ENCODE peak calls at places on chromosomes 7 and 10, in ten cellular contexts. B is left ventricle myocardium inferior, Q is body of pancreas, R is psoas muscle, V is OCI-LY7, M is astrocyte of the spinal cord, K is hepatocyte, J is WTC11, Y is AG04450, D is PC-9. W is an unnamed sample.

GRCh38 chr7:44738031-44738730 is 10.5 kb upstream of the ZMIZ2 start:
- DNase-seq in B (no peak), Y (no peak), K (no peak), Q (no peak), J (no peak), V (no peak), D (no peak), M (peak), R (no peak), W (no peak)

GRCh38 chr10:34492081-34492480 is 323.0 kb downstream of the PARD3 start:
- DNase-seq in M (no peak), D (no peak), V (no peak), Y (no peak), R (no peak), B (no peak), Q (no peak), J (no peak), K (no peak), W (no peak)

GRCh38 chr10:25061711-25062455 is 45.5 kb downstream of the THNSL1 start:
- DNase-seq in J (no peak), R (no peak), K (peak), M (peak), Q (no peak), D (no peak), V (no peak), B (no peak), Y (no peak), W (no peak)

GRCh38 chr7:105213619-105214018 is 175.1 kb downstream of the SRPK2 start:
- DNase-seq in D (no peak), M (no peak), J (no peak), B (no peak), K (no peak), V (no peak), Q (no peak), Y (no peak), R (no peak), W (no peak)

GRCh38 chr10:31578951-31579350 is 259.9 kb downstream of the ZEB1 start:
- DNase-seq in V (no peak), J (no peak), M (no peak), Y (no peak), D (no peak), R (no peak), K (no peak), Q (no peak), B (no peak), W (no peak)

GRCh38 chr7:77327932-77328628 is 88.1 kb downstream of the GSAP start:
- DNase-seq in J (no peak), D (no peak), Y (no peak), M (no peak), Q (no peak), R (no peak), B (peak), K (no peak), V (no peak), W (no peak)

GRCh38 chr10:80633910-80634309 is 96.2 kb downstream of the SH2D4B start:
- DNase-seq in K (no peak), Q (no peak), Y (no peak), R (no peak), B (no peak), M (no peak), D (no peak), V (no peak), J (no peak), W (no peak)

GRCh38 chr10:81251457-81252115 is 623.4 kb upstream of the NRG3 start:
- DNase-seq in K (peak), V (no peak), M (no peak), Q (no peak), D (no peak), Y (no peak), R (no peak), J (peak), B (no peak), W (no peak)

GRCh38 chr7:16916111-16916639 is 34.4 kb upstream of the AGR3 start:
- DNase-seq in M (peak), D (peak), Y (peak), V (no peak), K (peak), J (no peak), Q (no peak), R (no peak), B (no peak), W (no peak)

GRCh38 chr7:8035647-8036518 is 67.3 kb downstream of the GLCCI1 start:
- DNase-seq in Q (no peak), R (no peak), V (peak), K (peak), D (no peak), B (no peak), Y (peak), J (no peak), M (peak), W (no peak)

GRCh38 chr10:32253821-32254220 is 93.1 kb downstream of the EPC1 start:
- DNase-seq in Q (no peak), V (no peak), R (no peak), M (no peak), B (no peak), K (no peak), J (no peak), D (no peak), Y (no peak), W (no peak)

GRCh38 chr7:36568437-36568818 is 155.9 kb downstream of the AOAH start:
- DNase-seq in K (no peak), B (no peak), D (no peak), Y (no peak), M (no peak), Q (no peak), R (no peak), J (no peak), V (no peak), W (no peak)

GRCh38 chr7:4661871-4662270 is 20.2 kb upstream of the FOXK1 start:
- DNase-seq in J (no peak), Y (no peak), Q (peak), R (peak), K (no peak), V (no peak), D (no peak), M (peak), B (no peak), W (no peak)

GRCh38 chr10:86373251-86373650 is 6.7 kb upstream of the GRID1 start:
- DNase-seq in B (no peak), J (peak), Y (no peak), M (no peak), R (no peak), V (no peak), K (no peak), D (no peak), Q (no peak), W (no peak)

GRCh38 chr10:89478085-89478738 is 57.2 kb downstream of the SLC16A12 start:
- DNase-seq in Q (no peak), D (peak), K (peak), V (peak), J (peak), M (peak), B (no peak), Y (no peak), R (no peak), W (no peak)

GRCh38 chr7:127943541-127944521 is 87.4 kb downstream of the LRRC4 start:
- DNase-seq in R (no peak), M (peak), K (peak), V (no peak), D (no peak), J (no peak), Q (peak), B (no peak), Y (no peak), W (peak)

GRCh38 chr10:46285300-46285699 is 1.5 kb upstream of the ANTXRL start:
- DNase-seq in M (no peak), R (no peak), J (no peak), D (no peak), Y (no peak), V (no peak), K (no peak), Q (no peak), B (no peak), W (no peak)

GRCh38 chr7:114422478-114423217 is 8.0 kb downstream of the FOXP2 start:
- DNase-seq in K (no peak), Y (no peak), J (no peak), D (no peak), R (no peak), B (no peak), Q (no peak), M (no peak), V (no peak), W (no peak)

GRCh38 chr7:522071-522937 is 2.7 kb upstream of the PDGFA start:
- DNase-seq in J (peak), Q (peak), R (no peak), D (peak), Y (no peak), M (peak), K (peak), B (peak), V (no peak), W (no peak)

GRCh38 chr7:106867641-106868351 is 2.7 kb downstream of the PIK3CG start:
- DNase-seq in K (no peak), M (no peak), D (no peak), Q (no peak), Y (no peak), R (peak), J (no peak), B (no peak), V (no peak), W (no peak)

GRCh38 chr7:116671681-116672595 is at the start of gene MET:
- DNase-seq in B (peak), R (peak), V (no peak), K (peak), M (peak), J (peak), D (peak), Q (peak), Y (peak), W (peak)

GRCh38 chr10:6537704-6538103 is 42.4 kb downstream of the PRKCQ start:
- DNase-seq in K (no peak), B (peak), R (no peak), J (no peak), M (no peak), V (no peak), Y (no peak), Q (no peak), D (no peak), W (no peak)

GRCh38 chr10:62618576-62619408 is 185.7 kb upstream of the ADO start:
- DNase-seq in Y (no peak), Q (no peak), B (no peak), K (peak), M (peak), D (no peak), V (peak), R (no peak), J (no peak), W (no peak)

GRCh38 chr10:63703740-63704345 is 182.6 kb downstream of the REEP3 start:
- DNase-seq in D (no peak), Q (peak), R (no peak), M (no peak), B (no peak), Y (no peak), K (no peak), V (no peak), J (no peak), W (no peak)

GRCh38 chr7:108236681-108237415 is 106.7 kb upstream of the LAMB4 start:
- DNase-seq in R (no peak), J (no peak), M (no peak), V (no peak), Y (no peak), K (peak), Q (peak), D (no peak), B (no peak), W (no peak)

GRCh38 chr7:30139836-30140384 is 5.1 kb downstream of the MTURN start:
- DNase-seq in Y (no peak), M (no peak), V (no peak), B (no peak), K (no peak), Q (no peak), R (no peak), J (no peak), D (no peak), W (no peak)
- TF ChIP-seq CTCF in Y (no peak), M (no peak), V (no peak), B (no peak), K (no peak), Q (no peak), R (no peak), J (no peak), D (no peak), W (no peak)

GRCh38 chr10:16518822-16519221 is 2.9 kb downstream of the C1QL3 start:
- DNase-seq in M (no peak), D (no peak), J (no peak), Y (no peak), K (no peak), R (no peak), V (no peak), B (no peak), Q (no peak), W (no peak)

GRCh38 chr10:16519250-16519907 is 2.3 kb downstream of the C1QL3 start:
- DNase-seq in B (no peak), V (no peak), Q (no peak), J (peak), R (no peak), D (no peak), M (no peak), K (no peak), Y (no peak), W (no peak)

GRCh38 chr10:16521311-16522016 is at the start of gene C1QL3:
- DNase-seq in B (no peak), J (peak), M (peak), K (peak), V (no peak), Q (peak), Y (no peak), R (no peak), D (no peak), W (peak)

GRCh38 chr10:16519908-16520861 is 1.5 kb downstream of the C1QL3 start:
- DNase-seq in Y (no peak), K (peak), V (no peak), J (peak), D (no peak), M (no peak), R (no peak), B (no peak), Q (no peak), W (no peak)

DNA sequence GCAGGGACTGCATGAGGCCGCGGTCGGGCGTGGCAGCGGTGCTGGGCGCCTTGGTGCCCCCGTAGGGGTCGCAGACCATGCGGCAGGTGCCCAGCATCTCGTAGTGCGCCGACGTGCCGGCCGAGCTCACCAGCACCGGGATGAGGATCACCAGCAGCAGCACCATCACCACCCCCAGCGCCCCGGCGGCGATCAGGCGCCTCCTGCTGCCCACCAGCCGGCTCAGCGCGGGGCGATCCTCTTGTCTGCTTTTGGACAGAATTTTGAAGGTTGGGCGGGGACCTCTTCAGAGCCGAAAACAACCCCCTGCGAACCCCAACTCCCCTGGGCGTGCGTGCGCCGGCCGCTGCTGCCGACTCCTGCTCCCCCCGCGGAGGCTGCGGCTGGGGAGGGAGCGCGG is 779 bp downstream of the C1QL3 start:
- DNase-seq in V (no peak), Q (peak), Y (no peak), D (no peak), J (peak), K (peak), M (no peak), B (peak), R (no peak), W (peak)
- TF ChIP-seq CTCF in V (no peak), Q (no peak), Y (peak), D (no peak), J (no peak), K (peak), M (peak), B (peak), R (no peak), W (no peak)

DNA sequence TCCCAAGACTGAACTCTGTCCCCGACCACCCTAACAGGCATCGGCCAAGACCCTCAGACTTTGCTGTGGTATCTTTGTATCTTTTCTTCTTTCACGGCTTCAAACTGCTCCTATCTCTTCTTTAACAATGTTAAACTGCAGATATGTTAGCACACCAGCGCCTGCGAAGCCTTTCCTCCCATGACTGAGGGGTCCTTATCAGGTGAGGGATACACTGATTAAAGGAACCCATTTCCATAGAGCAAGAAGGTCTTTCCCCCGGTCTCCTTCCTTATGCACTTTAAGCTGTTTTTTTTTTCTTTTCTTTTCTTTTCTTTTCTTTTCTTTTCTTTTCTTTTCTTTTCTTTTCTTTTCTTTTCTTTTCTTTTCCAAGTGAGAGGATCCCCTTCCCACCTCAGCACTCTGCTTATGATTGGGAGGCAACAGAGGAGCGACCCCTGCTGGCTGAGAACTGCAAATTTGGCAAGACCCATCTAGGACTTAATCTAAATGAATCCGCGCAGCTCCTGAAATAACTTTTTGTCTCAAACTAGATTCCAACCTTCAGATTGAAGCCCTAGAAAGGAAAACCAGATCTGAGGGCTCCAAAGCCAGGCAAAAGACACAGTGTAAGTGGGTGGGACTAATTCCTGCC is 109.9 kb downstream of the ITGB8 start:
- DNase-seq in R (no peak), Q (peak), Y (peak), K (peak), M (peak), D (no peak), B (no peak), V (peak), J (peak), W (peak)
- TF ChIP-seq CTCF in R (no peak), Q (peak), Y (peak), K (peak), M (peak), D (peak), B (peak), V (peak), J (peak), W (peak)

DNA sequence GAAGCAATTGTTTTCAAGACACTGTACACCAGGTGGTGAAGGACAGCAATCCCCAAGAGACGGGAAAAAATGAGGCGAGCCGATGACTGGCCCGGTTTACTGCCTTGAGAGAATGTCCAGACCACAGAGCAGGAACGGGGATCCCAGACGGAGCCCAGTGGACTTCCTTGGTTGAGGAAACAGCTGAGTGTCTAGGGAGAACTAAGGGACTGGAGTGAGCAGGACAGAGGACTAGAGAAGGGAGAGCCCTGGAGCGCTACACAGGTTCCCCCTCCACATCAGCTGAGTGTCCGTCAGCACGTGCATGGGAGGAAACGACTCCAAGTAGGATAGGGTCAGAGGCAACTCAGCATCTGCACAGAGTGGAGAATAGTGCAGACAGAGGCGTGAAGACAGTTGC is 7.1 kb upstream of the WDR86 start:
- DNase-seq in R (no peak), B (no peak), J (no peak), D (no peak), M (no peak), K (peak), Y (no peak), V (no peak), Q (no peak), W (no peak)
- TF ChIP-seq CTCF in R (no peak), B (no peak), J (no peak), D (no peak), M (no peak), K (no peak), Y (no peak), V (no peak), Q (no peak), W (no peak)

DNA sequence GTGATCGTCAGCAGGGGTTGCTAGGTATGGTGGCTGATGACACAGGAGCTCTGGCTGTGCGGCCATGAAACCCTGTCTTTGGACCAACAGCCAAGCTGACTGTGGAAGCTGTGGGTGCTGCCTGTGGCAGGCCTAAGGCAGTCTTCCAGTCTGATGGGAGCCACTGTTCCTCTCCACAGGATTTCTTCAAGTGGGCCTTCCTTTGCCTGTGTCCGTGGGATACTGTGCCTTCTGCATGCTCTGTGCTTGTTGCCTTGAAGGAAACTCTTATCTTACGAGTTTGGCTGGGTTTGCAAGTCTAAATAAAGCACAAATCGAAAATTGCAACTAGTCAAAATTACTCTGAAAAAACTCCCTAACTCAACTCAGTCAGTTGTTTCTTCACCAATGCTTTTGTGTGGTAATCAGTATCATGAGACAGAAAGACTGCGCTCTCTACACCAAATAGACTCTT is 101.9 kb upstream of the PDLIM1 start:
- DNase-seq in M (no peak), Q (no peak), Y (no peak), K (no peak), B (no peak), J (no peak), V (no peak), D (no peak), R (no peak), W (no peak)
- TF ChIP-seq CTCF in M (no peak), Q (no peak), Y (no peak), K (no peak), B (no peak), J (no peak), V (no peak), D (no peak), R (no peak), W (no peak)

DNA sequence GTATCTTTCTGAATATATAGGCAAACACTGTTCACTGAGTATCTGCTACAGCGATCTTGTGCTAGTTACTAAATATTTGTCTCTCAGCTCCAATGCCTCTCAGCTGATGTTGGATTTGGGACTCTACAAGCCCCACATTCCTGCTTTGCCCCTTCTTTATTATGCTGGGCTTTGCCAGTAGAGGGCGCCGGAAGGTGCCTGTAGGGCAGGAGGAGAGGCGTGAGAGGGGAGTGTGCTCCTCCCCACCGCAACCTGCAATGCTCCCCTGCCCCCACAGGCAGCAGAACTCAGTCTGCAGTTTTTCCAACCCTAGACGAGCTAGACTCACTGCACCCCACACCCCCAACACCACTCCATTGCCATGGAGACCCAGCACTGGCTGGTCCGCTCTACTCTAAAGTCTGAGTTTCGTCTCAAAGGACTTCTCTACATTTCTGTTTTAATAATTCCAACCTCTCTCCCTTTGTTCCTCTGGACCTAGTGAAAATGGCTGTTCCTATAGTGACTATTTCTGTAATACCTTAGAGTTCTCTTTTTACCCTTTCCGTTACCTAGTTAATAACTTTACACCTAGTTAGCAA is 337.6 kb downstream of the CCSER2 start:
- DNase-seq in Y (no peak), Q (peak), J (peak), D (peak), R (no peak), V (peak), B (no peak), M (no peak), K (peak), W (no peak)
- TF ChIP-seq CTCF in Y (peak), Q (peak), J (peak), D (peak), R (no peak), V (peak), B (peak), M (no peak), K (peak), W (peak)

GRCh38 chr10:115947104-115947503 is 325.9 kb downstream of the GFRA1 start:
- DNase-seq in J (no peak), Q (no peak), V (no peak), D (no peak), B (no peak), M (peak), R (no peak), K (no peak), Y (no peak), W (no peak)

GRCh38 chr10:115949282-115949844 is 323.6 kb downstream of the GFRA1 start:
- DNase-seq in Y (no peak), K (no peak), J (no peak), B (no peak), M (no peak), V (no peak), Q (no peak), D (no peak), R (no peak), W (no peak)

GRCh38 chr10:115945696-115946445 is 327.1 kb downstream of the GFRA1 start:
- DNase-seq in V (no peak), Y (no peak), K (no peak), J (no peak), B (no peak), M (peak), Q (no peak), D (no peak), R (no peak), W (no peak)

GRCh38 chr10:115950320-115950719 is 322.7 kb downstream of the GFRA1 start:
- DNase-seq in Y (no peak), R (no peak), J (no peak), Q (no peak), V (no peak), B (no peak), K (no peak), M (peak), D (no peak), W (no peak)

GRCh38 chr10:115948415-115948814 is 324.6 kb downstream of the GFRA1 start:
- DNase-seq in K (no peak), D (no peak), Q (no peak), J (no peak), M (peak), Y (no peak), V (peak), R (no peak), B (no peak), W (no peak)
- TF ChIP-seq CTCF in K (peak), D (no peak), Q (peak), J (no peak), M (peak), Y (peak), V (peak), R (no peak), B (peak), W (peak)

GRCh38 chr7:145331076-145331475 is 495.2 kb upstream of the TPK1 start:
- DNase-seq in Q (no peak), D (no peak), J (no peak), B (no peak), M (no peak), Y (no peak), K (no peak), R (no peak), V (no peak), W (no peak)
- TF ChIP-seq CTCF in Q (no peak), D (no peak), J (no peak), B (no peak), M (no peak), Y (no peak), K (peak), R (no peak), V (peak), W (peak)

W was measured in neural crest cell.